ENCODE peak calls at places on chromosome 4, in six cellular contexts. A is transverse colon, R is stomach, W is mesenchymal stem cell, H is lower lobe of right lung, Z is heart right ventricle. X is an unnamed sample. For H3K4me1, the result is how much of the 10 kb centered on the place peaks cover.

GRCh38 chr4:137425281-137425680 is 107.0 kb downstream of the PCDH18 start:
- DNase-seq in R (no peak), A (no peak), Z (no peak), W (no peak), H (no peak), X (no peak)

GRCh38 chr4:157992038-157992706 is 180.7 kb downstream of the GASK1B start:
- DNase-seq in Z (no peak), H (no peak), A (no peak), R (no peak), W (peak), X (peak)

GRCh38 chr4:82903737-82904136 is 3.2 kb downstream of the THAP9 start:
- DNase-seq in W (no peak), Z (no peak), R (no peak), A (no peak), H (no peak), X (no peak)

GRCh38 chr4:1567808-1568581 is 116.1 kb downstream of the FAM53A start:
- DNase-seq in R (peak), A (no peak), H (peak), Z (peak), W (no peak), X (no peak)

GRCh38 chr4:133320576-133321170 is 171.6 kb downstream of the PCDH10 start:
- DNase-seq in A (no peak), H (no peak), Z (no peak), W (peak), R (no peak), X (no peak)

GRCh38 chr4:52100062-52100461 is 49.0 kb downstream of the SPATA18 start:
- DNase-seq in W (no peak), A (no peak), R (no peak), Z (no peak), H (no peak), X (no peak)

GRCh38 chr4:139873111-139873866 is 207.7 kb downstream of the MGST2 start:
- DNase-seq in W (no peak), Z (no peak), A (no peak), H (no peak), R (no peak), X (no peak)

GRCh38 chr4:176547005-176547404 is 227.2 kb downstream of the SPCS3 start:
- DNase-seq in A (no peak), W (peak), R (no peak), H (no peak), Z (no peak), X (no peak)

GRCh38 chr4:54499308-54500074 is 158.3 kb upstream of the KIT start:
- DNase-seq in Z (no peak), H (no peak), R (no peak), W (no peak), A (no peak), X (no peak)

GRCh38 chr4:148444296-148445070 is 2.3 kb upstream of the NR3C2 start:
- DNase-seq in A (peak), W (peak), R (peak), H (peak), Z (peak), X (peak)

GRCh38 chr4:118732591-118733330 is 47.6 kb downstream of the METTL14 start:
- DNase-seq in Z (no peak), W (peak), A (no peak), H (no peak), R (no peak), X (no peak)

GRCh38 chr4:113169368-113169767 is 119.9 kb downstream of the ANK2 start:
- DNase-seq in R (no peak), A (no peak), W (no peak), Z (no peak), H (no peak), X (no peak)

GRCh38 chr4:119678761-119679160 is 50.2 kb upstream of the PDE5A start:
- DNase-seq in R (no peak), W (no peak), H (no peak), Z (no peak), A (no peak), X (no peak)

GRCh38 chr4:96698891-96699290 is 859.0 kb downstream of the PDHA2 start:
- DNase-seq in H (no peak), R (no peak), Z (no peak), W (no peak), A (no peak), X (no peak)

GRCh38 chr4:95410387-95411005 is 138.3 kb downstream of the UNC5C start:
- DNase-seq in R (no peak), Z (no peak), W (no peak), A (no peak), H (no peak), X (no peak)

GRCh38 chr4:182843813-182844325 is 73.3 kb downstream of the DCTD start:
- DNase-seq in A (no peak), Z (no peak), H (no peak), R (no peak), W (no peak), X (no peak)

GRCh38 chr4:97867557-97868091 is 275.7 kb downstream of the STPG2 start:
- DNase-seq in W (no peak), H (no peak), Z (no peak), A (no peak), R (no peak), X (no peak)

GRCh38 chr4:7830747-7831146 is 108.9 kb downstream of the AFAP1 start:
- DNase-seq in H (no peak), R (no peak), Z (no peak), W (no peak), A (no peak), X (no peak)

GRCh38 chr4:88522702-88523324 is 763 bp downstream of the PYURF start:
- DNase-seq in W (peak), A (peak), R (peak), H (peak), Z (peak), X (no peak)

GRCh38 chr4:97656034-97656720 is 487.1 kb downstream of the STPG2 start:
- DNase-seq in H (no peak), Z (no peak), W (peak), R (no peak), A (no peak), X (no peak)

GRCh38 chr4:83723609-83724008 is 187.7 kb downstream of the GPAT3 start:
- DNase-seq in R (no peak), Z (no peak), W (no peak), H (no peak), A (no peak), X (no peak)

DNA sequence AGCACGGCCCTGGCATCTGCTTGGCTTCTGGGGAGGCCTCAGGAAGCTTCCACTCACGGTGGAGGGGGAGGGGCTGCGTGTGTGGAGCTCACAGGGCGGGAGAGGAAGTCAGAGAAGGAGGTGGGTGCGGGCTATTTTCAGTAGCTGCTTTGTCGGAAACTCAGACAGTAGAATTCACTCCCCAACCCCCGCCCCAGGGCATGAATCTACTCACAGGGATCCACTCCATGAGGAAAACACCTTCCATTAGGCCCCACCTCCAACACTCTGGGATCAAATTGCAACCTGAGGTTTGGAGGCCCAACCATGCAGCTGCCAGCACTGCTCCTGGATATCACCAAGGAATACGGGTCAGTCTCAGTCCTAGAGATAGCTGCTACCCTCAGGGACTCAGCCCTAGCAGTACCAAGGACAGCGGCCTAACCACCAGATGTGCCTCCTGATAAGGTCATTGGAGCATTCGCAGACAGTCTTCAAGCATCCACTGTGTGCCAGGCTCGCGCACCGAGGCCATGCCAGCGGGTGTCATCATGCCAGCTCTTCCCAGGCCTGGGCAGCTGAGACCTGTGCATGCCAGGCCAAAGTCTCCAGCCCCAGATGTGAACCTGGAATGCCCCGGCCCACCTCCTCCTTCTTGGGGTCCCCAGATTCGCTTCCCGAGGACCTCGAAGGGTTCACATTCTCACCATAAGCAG is 102.1 kb downstream of the ADRA2C start:
- DNase-seq in W (no peak), Z (no peak), R (no peak), A (no peak), H (no peak), X (no peak)
- H3K4me1 ChIP-seq in W (under half), Z (under half), R (under half), A (under half), H (under half), X (under half)

GRCh38 chr4:75658881-75659280 is 14.3 kb downstream of the G3BP2 start:
- DNase-seq in Z (no peak), W (peak), H (no peak), A (no peak), R (no peak), X (no peak)
- H3K4me1 ChIP-seq in Z (under half), W (under half), H (under half), A (under half), R (under half), X (under half)

GRCh38 chr4:15010038-15010585 is 7.8 kb downstream of the CPEB2 start:
- DNase-seq in R (no peak), H (no peak), A (no peak), W (no peak), Z (no peak), X (no peak)

GRCh38 chr4:15012017-15012788 is 9.9 kb downstream of the CPEB2 start:
- DNase-seq in H (no peak), R (no peak), W (no peak), A (no peak), Z (no peak), X (no peak)

GRCh38 chr4:15007201-15007600 is 4.9 kb downstream of the CPEB2 start:
- DNase-seq in R (no peak), H (no peak), A (no peak), W (no peak), Z (no peak), X (no peak)

GRCh38 chr4:15013585-15013984 is 11.3 kb downstream of the CPEB2 start:
- DNase-seq in W (no peak), H (no peak), Z (no peak), A (no peak), R (no peak), X (no peak)

GRCh38 chr4:15011166-15011565 is 8.9 kb downstream of the CPEB2 start:
- DNase-seq in Z (no peak), H (no peak), R (no peak), W (no peak), A (no peak), X (no peak)
- H3K4me1 ChIP-seq in Z (half or more), H (under half), R (under half), W (under half), A (under half), X (under half)

DNA sequence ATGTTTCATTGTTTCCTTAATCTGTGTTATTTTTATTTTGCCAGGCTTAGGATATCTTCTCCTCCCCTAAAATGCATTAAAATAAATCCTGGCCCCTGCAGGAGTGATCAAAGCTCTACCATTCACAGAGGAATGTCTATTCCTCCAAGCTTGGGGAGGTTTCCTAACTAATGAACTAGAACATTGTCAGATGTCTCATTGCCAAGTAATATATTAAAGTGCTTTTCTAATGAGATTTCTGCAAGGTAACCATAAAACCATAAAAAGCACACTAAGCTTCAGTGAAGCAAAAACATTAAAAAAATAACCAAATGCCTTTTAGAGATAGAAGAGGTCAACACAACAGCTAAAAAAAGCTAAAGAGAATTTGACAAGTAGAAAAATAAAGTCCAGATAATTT is 34.8 kb downstream of the IGFBP7 start:
- DNase-seq in W (no peak), Z (no peak), A (no peak), R (no peak), H (no peak), X (no peak)
- H3K4me1 ChIP-seq in W (under half), Z (half or more), A (under half), R (under half), H (under half), X (under half)

DNA sequence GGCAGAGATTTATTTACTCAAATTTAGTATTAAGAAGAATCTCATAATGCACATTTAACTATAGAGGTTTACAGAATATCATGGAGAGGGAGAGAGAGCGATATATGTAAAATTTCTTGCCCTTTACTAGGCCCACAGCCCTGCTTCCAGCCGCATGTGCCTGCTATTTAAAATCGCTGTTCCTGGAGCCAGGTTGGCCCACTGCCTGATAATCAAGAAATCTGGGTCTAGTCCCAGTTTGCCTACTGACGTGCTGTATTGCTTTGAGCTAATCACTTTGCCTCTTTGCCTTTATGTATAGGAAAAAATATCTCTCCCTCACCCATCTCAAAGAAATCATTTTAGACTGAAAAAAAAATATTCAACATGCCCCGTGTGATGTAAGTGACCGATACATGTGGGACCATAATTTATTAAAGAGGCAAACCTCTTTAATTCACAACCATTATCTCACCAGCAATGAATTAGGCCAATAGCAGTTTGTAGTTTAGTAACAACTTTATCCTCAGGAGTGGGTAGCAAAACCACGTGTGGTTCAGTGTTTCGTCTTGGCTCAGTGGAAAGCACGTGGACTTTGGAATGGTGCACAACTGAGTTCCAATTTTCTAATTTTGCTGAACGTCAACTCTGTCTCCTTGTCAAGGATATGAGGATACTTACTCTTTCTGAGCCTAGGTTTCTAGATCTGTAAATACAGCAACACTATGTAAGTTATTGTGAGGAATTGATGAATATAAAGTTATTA is 62.6 kb downstream of the GRXCR1 start:
- DNase-seq in R (peak), W (no peak), H (no peak), Z (peak), A (no peak), X (no peak)
- H3K4me1 ChIP-seq in R (under half), W (under half), H (under half), Z (under half), A (under half), X (under half)

GRCh38 chr4:80422727-80423404 is 87.3 kb downstream of the CFAP299 start:
- DNase-seq in Z (no peak), H (no peak), A (no peak), W (no peak), R (no peak), X (peak)

GRCh38 chr4:80423553-80424224 is 88.2 kb downstream of the CFAP299 start:
- DNase-seq in A (no peak), R (no peak), H (no peak), Z (no peak), W (no peak), X (no peak)

GRCh38 chr4:80417019-80417418 is 81.5 kb downstream of the CFAP299 start:
- DNase-seq in A (no peak), R (no peak), Z (no peak), H (no peak), W (no peak), X (no peak)

GRCh38 chr4:80420638-80421037 is 85.1 kb downstream of the CFAP299 start:
- DNase-seq in Z (no peak), R (no peak), H (no peak), W (no peak), A (no peak), X (no peak)

GRCh38 chr4:80419946-80420345 is 84.4 kb downstream of the CFAP299 start:
- DNase-seq in A (no peak), W (no peak), H (no peak), Z (no peak), R (no peak), X (no peak)
- H3K4me1 ChIP-seq in A (under half), W (under half), H (under half), Z (under half), R (under half), X (under half)

DNA sequence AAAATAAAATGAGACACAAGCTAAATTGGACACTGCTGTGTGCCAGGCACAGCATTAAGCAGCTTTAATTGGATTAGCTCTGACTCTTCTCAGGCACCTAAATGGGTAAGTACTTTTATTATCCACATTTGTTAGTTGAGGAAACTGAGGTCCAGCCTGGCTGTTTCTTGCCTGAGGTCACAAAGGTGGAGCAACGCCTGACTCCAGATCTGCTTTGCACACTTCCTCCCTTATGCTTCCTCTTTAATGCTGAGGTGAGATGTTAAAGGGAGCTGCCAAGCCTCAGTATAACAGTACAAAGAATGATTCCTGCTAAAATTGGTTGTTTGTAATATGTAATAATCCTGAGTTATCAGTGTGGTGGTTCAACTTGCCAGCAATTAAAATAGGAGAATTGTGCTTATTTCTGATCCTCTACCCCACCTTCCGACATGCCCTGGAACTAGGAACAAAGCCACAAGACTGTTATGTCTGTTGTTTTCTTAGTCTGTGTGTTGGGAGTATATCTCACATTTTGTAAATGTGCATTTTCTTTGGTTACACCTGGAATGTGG is 74.4 kb downstream of the AFF1 start:
- DNase-seq in W (no peak), A (peak), Z (no peak), R (no peak), H (no peak), X (no peak)
- H3K4me1 ChIP-seq in W (under half), A (half or more), Z (half or more), R (half or more), H (half or more), X (under half)

GRCh38 chr4:153538408-153539057 is 72.4 kb downstream of the TMEM131L start:
- DNase-seq in Z (peak), W (no peak), H (no peak), R (no peak), A (no peak), X (no peak)
- H3K4me1 ChIP-seq in Z (half or more), W (under half), H (under half), R (under half), A (under half), X (half or more)

GRCh38 chr4:184453402-184454160 is 20.8 kb downstream of the IRF2 start:
- DNase-seq in R (peak), W (peak), H (no peak), Z (no peak), A (peak), X (peak)
- H3K4me1 ChIP-seq in R (half or more), W (under half), H (half or more), Z (half or more), A (half or more), X (under half)

DNA sequence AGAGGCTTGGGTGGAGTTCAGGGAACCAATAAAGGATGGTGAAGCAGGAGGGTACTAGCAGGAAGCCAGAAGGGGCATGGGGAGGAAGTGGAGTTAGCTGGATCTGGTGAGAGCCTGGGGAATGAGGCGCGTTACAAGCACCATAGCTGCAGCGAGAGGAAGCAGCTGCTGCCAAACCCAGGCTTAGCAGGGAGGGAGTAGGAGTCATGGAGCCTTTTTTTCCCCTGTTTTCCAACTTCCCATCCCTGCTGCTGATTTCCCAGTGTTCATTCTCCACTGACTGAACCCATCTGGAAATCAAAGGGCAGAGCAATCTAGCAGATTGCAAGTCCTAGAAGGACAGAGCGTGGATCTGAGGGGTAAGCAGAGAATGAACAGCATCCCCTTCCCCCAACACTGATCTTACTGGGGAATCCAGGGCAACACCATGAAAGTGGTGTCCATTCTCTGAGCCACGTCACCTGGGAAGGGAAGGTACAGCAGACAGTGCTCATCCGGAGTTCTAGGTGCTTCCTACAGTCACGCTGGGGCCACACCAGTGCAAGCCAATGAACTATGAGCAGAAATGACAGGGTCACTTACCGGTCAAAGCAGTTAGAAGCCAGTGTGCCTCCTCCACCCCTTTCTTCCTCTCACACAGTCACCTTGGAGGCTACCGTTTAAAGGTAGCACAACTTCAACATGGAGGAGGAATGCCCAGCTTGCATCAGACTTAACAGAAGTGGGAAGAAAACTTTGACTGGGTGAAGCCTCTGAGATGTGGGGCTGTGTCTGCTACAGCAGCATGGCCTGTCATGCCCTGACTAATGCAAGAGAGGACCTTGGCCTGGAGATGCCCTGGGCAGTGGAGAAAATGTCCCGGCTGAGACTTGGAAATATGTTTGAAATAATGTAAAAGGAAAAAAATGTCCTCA is 36.7 kb downstream of the SMIM20 start:
- DNase-seq in H (no peak), A (no peak), R (no peak), Z (no peak), W (no peak), X (no peak)
- H3K4me1 ChIP-seq in H (under half), A (under half), R (under half), Z (under half), W (under half), X (under half)

X was measured in naive thymus-derived CD4-positive, alpha-beta T cell.